ENCODE peak calls at places on chromosome 1, in seven cellular contexts. Z, N, Q, A, V, Y and K are unnamed samples.

GRCh38 chr1:245654460-245655050 is 499.8 kb downstream of the KIF26B start:
- DNase-seq in Z (no peak), N (no peak), Q (no peak), A (no peak), V (no peak), Y (no peak), K (no peak)

GRCh38 chr1:109636201-109636952 is 16.7 kb downstream of the AMPD2 start:
- DNase-seq in Z (no peak), N (no peak), Q (no peak), A (no peak), V (no peak), Y (peak; percentile 46), K (no peak)

GRCh38 chr1:98325646-98326441 is 335.7 kb upstream of the SNX7 start:
- DNase-seq in Z (no peak), N (peak; percentile 71), Q (no peak), A (peak; percentile 21), V (no peak), Y (peak; percentile 61), K (no peak)

GRCh38 chr1:172970186-172970585 is 80.6 kb downstream of the TNFSF18 start:
- DNase-seq in Z (no peak), N (no peak), Q (no peak), A (no peak), V (no peak), Y (no peak), K (no peak)

GRCh38 chr1:109397451-109398342 is at the start of gene SORT1:
- DNase-seq in Z (peak; percentile 90), N (peak; percentile 91), Q (peak; percentile 94), A (peak; percentile 79), V (peak; percentile 82), Y (peak; percentile 85), K (peak; percentile 92)

GRCh38 chr1:97092824-97093223 is 371.2 kb downstream of the PTBP2 start:
- DNase-seq in Z (no peak), N (no peak), Q (no peak), A (no peak), V (no peak), Y (no peak), K (no peak)

GRCh38 chr1:55214903-55215193 is 316 bp downstream of the USP24 start:
- DNase-seq in Z (peak; percentile 58), N (peak; percentile 74), Q (peak; percentile 79), A (peak; percentile 38), V (peak; percentile 13), Y (peak; percentile 37), K (peak; percentile 62)

GRCh38 chr1:171457412-171457811 is 27.9 kb upstream of the PRRC2C start:
- DNase-seq in Z (no peak), N (no peak), Q (no peak), A (no peak), V (no peak), Y (no peak), K (no peak)

GRCh38 chr1:63321788-63322247 is 549 bp upstream of the FOXD3 start:
- DNase-seq in Z (no peak), N (no peak), Q (no peak), A (no peak), V (no peak), Y (no peak), K (no peak)

GRCh38 chr1:29592731-29593130 is 356.4 kb downstream of the PTPRU start:
- DNase-seq in Z (no peak), N (no peak), Q (no peak), A (no peak), V (no peak), Y (no peak), K (no peak)

GRCh38 chr1:23026573-23026972 is 7.3 kb downstream of the KDM1A start:
- DNase-seq in Z (no peak), N (no peak), Q (no peak), A (no peak), V (no peak), Y (no peak), K (no peak)

GRCh38 chr1:152768847-152769533 is 6.0 kb upstream of the LCE1F start:
- DNase-seq in Z (no peak), N (no peak), Q (no peak), A (no peak), V (no peak), Y (no peak), K (no peak)

GRCh38 chr1:155128755-155129473 is 1.2 kb downstream of the EFNA1 start:
- DNase-seq in Z (peak; percentile 55), N (peak; percentile 59), Q (peak; percentile 72), A (no peak), V (peak; percentile 62), Y (peak; percentile 48), K (peak; percentile 59)

GRCh38 chr1:6987940-6988339 is 202.7 kb downstream of the CAMTA1 start:
- DNase-seq in Z (no peak), N (no peak), Q (no peak), A (no peak), V (no peak), Y (no peak), K (no peak)

GRCh38 chr1:84603941-84604830 is 29.9 kb upstream of the CTBS start:
- DNase-seq in Z (no peak), N (peak; percentile 53), Q (no peak), A (peak; percentile 53), V (peak; percentile 61), Y (peak; percentile 48), K (no peak)

GRCh38 chr1:238485062-238485905 is 594.6 kb upstream of the ZP4 start:
- DNase-seq in Z (no peak), N (no peak), Q (no peak), A (peak; percentile 44), V (peak; percentile 22), Y (no peak), K (no peak)

GRCh38 chr1:211789641-211790464 is 40.7 kb downstream of the LPGAT1 start:
- DNase-seq in Z (no peak), N (no peak), Q (no peak), A (no peak), V (no peak), Y (no peak), K (no peak)

DNA sequence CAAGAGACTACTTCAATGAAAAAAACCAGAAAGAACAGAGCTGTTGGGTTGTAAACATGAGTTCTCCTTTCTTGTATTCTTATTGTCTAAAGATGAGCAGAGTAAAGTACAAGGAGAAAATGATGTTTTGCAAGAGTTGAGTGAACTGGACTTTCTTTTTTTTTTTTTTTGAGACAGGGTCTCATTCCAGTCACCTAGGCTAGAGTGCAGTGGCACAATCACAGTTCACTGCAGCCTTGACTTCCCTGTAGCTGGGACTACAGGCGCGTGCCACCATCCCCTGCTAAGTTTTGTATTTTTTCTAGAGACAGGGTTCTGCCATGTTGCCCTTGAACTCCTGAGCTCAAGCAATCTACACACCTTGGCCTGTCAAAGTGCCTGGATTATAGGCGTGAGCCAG is 7.1 kb upstream of the IVNS1ABP start:
- DNase-seq in Z (no peak), N (no peak), Q (no peak), A (no peak), V (no peak), Y (no peak), K (no peak)
- H3K9me3 ChIP-seq in Z (no peaks in the 10 kb centered on the region), N (no peaks in the 10 kb centered on the region), Q (no peaks in the 10 kb centered on the region), A (no peaks in the 10 kb centered on the region), V (no peaks in the 10 kb centered on the region), Y (no peaks in the 10 kb centered on the region), K (no peaks in the 10 kb centered on the region)

GRCh38 chr1:10161541-10162290 is 48.7 kb upstream of the KIF1B start:
- DNase-seq in Z (no peak), N (peak; percentile 82), Q (no peak), A (peak; percentile 46), V (no peak), Y (peak; percentile 45), K (peak; percentile 44)

GRCh38 chr1:10160173-10160572 is 50.2 kb upstream of the KIF1B start:
- DNase-seq in Z (no peak), N (no peak), Q (no peak), A (no peak), V (no peak), Y (no peak), K (no peak)

GRCh38 chr1:10155087-10155712 is 55.2 kb upstream of the KIF1B start:
- DNase-seq in Z (no peak), N (no peak), Q (no peak), A (no peak), V (no peak), Y (no peak), K (peak; percentile 35)

GRCh38 chr1:10161121-10161520 is 49.2 kb upstream of the KIF1B start:
- DNase-seq in Z (no peak), N (no peak), Q (no peak), A (no peak), V (no peak), Y (no peak), K (no peak)
- H3K36me3 ChIP-seq in Z (peaks cover 96% of the 10 kb centered on the region), N (peaks cover 6% of the 10 kb centered on the region), Q (peaks cover 60% of the 10 kb centered on the region), A (no peaks in the 10 kb centered on the region), V (no peaks in the 10 kb centered on the region), Y (no peaks in the 10 kb centered on the region), K (peaks cover 5% of the 10 kb centered on the region)

GRCh38 chr1:197440730-197441129 is 172.7 kb downstream of the CRB1 start:
- DNase-seq in Z (no peak), N (no peak), Q (no peak), A (no peak), V (no peak), Y (no peak), K (no peak)

GRCh38 chr1:197441990-197442389 is 173.9 kb downstream of the CRB1 start:
- DNase-seq in Z (no peak), N (no peak), Q (no peak), A (no peak), V (no peak), Y (no peak), K (peak; percentile 50)

GRCh38 chr1:197448390-197448789 is 180.3 kb downstream of the CRB1 start:
- DNase-seq in Z (no peak), N (no peak), Q (no peak), A (no peak), V (no peak), Y (no peak), K (no peak)

GRCh38 chr1:197439708-197440107 is 171.7 kb downstream of the CRB1 start:
- DNase-seq in Z (no peak), N (no peak), Q (no peak), A (no peak), V (no peak), Y (no peak), K (no peak)

DNA sequence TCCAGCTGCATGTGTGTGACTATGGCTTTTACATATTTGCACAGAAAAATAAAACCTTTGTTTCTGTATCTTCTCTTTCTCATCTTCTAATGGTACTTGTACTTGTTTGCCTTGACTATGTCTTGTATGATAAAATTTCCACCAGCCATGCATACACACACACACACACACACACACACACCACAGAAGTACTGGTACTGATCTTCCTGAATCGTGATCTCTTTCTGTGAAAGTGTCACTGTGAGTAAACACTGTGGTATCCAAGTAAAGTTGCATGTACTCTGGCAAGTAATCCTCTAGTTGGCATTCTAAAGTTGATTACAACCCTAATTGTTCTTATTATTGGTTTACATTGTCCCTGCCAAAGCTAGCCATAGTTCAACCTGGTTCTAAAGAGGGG is 176.7 kb downstream of the CRB1 start:
- DNase-seq in Z (no peak), N (no peak), Q (no peak), A (no peak), V (no peak), Y (no peak), K (no peak)
- TF ChIP-seq CTCF in Z (no peak), N (no peak), Q (no peak), A (no peak), V (no peak), Y (no peak), K (no peak)

GRCh38 chr1:2937805-2938204 is 83.5 kb upstream of the ACTRT2 start:
- DNase-seq in Z (peak; percentile 9), N (no peak), Q (no peak), A (no peak), V (no peak), Y (no peak), K (no peak)
- H3K9me3 ChIP-seq in Z (peaks cover 12% of the 10 kb centered on the region), N (no peaks in the 10 kb centered on the region), Q (no peaks in the 10 kb centered on the region), A (no peaks in the 10 kb centered on the region), V (no peaks in the 10 kb centered on the region), Y (no peaks in the 10 kb centered on the region), K (peaks cover 4% of the 10 kb centered on the region)